ENCODE peak calls at places on chromosomes 7 and 10, in seven cellular contexts. P, I, R, K, F, H and O are unnamed samples.
A peak's percentile ranks its signal among the peaks of the same experiment; 100 is the strongest.

GRCh38 chr10:111595173-111595572 is 518.3 kb downstream of the ADRA2A start:
- DNase-seq in R (no peak), F (no peak), P (no peak), K (no peak), H (no peak), I (no peak), O (no peak)

GRCh38 chr7:80273327-80273726 is 138.7 kb downstream of the GNAI1 start:
- DNase-seq in H (no peak), K (no peak), R (no peak), P (no peak), F (no peak), I (no peak), O (no peak)

GRCh38 chr10:61721431-61721830 is 58.7 kb downstream of the CABCOCO1 start:
- DNase-seq in F (no peak), P (no peak), K (no peak), H (no peak), I (no peak), R (no peak), O (no peak)

GRCh38 chr7:83528925-83529423 is 120.0 kb downstream of the SEMA3E start:
- DNase-seq in F (no peak), R (no peak), H (no peak), P (no peak), K (no peak), I (no peak), O (no peak)

GRCh38 chr10:55550241-55550640 is 749.2 kb upstream of the PCDH15 start:
- DNase-seq in H (no peak), P (no peak), F (no peak), I (no peak), R (no peak), K (no peak), O (no peak)

GRCh38 chr10:124869941-124870340 is 68.3 kb downstream of the ABRAXAS2 start:
- DNase-seq in P (no peak), H (no peak), K (no peak), I (no peak), R (no peak), F (no peak), O (no peak)

GRCh38 chr7:92834661-92835139 is 1.7 kb downstream of the CDK6 start:
- DNase-seq in P (peak; percentile 36), H (no peak), R (peak; percentile 25), F (peak; percentile 20), K (peak; percentile 43), I (peak; percentile 41), O (peak; percentile 20)

GRCh38 chr7:43076606-43077005 is 35.8 kb upstream of the HECW1 start:
- DNase-seq in P (no peak), F (no peak), K (no peak), R (no peak), I (no peak), H (no peak), O (no peak)

GRCh38 chr10:61487506-61487905 is 34.3 kb upstream of the TMEM26 start:
- DNase-seq in H (no peak), R (no peak), P (no peak), K (no peak), I (no peak), F (no peak), O (no peak)

GRCh38 chr10:110852255-110852896 is 19.4 kb upstream of the PDCD4 start:
- DNase-seq in F (no peak), I (peak; percentile 71), H (no peak), R (peak; percentile 88), K (no peak), P (no peak), O (no peak)

GRCh38 chr7:101941481-101942383 is 124.3 kb downstream of the CUX1 start:
- DNase-seq in P (peak; percentile 73), I (peak; percentile 62), H (no peak), F (no peak), R (peak; percentile 45), K (no peak), O (no peak)

GRCh38 chr7:7517661-7518236 is 17.9 kb downstream of the COL28A1 start:
- DNase-seq in R (no peak), I (no peak), H (no peak), K (no peak), F (no peak), P (no peak), O (no peak)

GRCh38 chr10:14645239-14645960 is 129.3 kb downstream of the FAM107B start:
- DNase-seq in K (no peak), H (no peak), F (no peak), R (no peak), I (no peak), P (no peak), O (no peak)

GRCh38 chr7:64463636-64464375 is 99.1 kb downstream of the ZNF680 start:
- DNase-seq in P (no peak), I (no peak), R (peak; percentile 58), F (peak; percentile 74), H (peak; percentile 49), K (no peak), O (no peak)

GRCh38 chr10:12699258-12699700 is 302.2 kb downstream of the CCDC3 start:
- DNase-seq in K (no peak), I (no peak), H (no peak), R (peak; percentile 80), F (no peak), P (no peak), O (no peak)

GRCh38 chr7:155344618-155345433 is 47.1 kb downstream of the INSIG1 start:
- DNase-seq in I (peak; percentile 84), P (peak; percentile 67), H (peak; percentile 59), R (peak; percentile 73), K (peak; percentile 91), F (peak; percentile 84), O (peak; percentile 73)

GRCh38 chr10:44309939-44310761 is 74.7 kb downstream of the CXCL12 start:
- DNase-seq in I (no peak), P (no peak), K (no peak), H (no peak), R (no peak), F (no peak), O (no peak)

GRCh38 chr10:127338391-127339108 is 142.2 kb upstream of the INSYN2A start:
- DNase-seq in I (no peak), R (peak; percentile 8), H (no peak), K (no peak), F (no peak), P (no peak), O (no peak)

GRCh38 chr7:108434030-108434429 is 22.2 kb downstream of the NRCAM start:
- DNase-seq in I (no peak), H (no peak), P (no peak), K (no peak), F (no peak), R (peak; percentile 70), O (no peak)

GRCh38 chr10:131758062-131758941 is 142.5 kb upstream of the PPP2R2D start:
- DNase-seq in P (no peak), H (no peak), I (no peak), F (no peak), R (no peak), K (no peak), O (no peak)

GRCh38 chr10:123633106-123633505 is 33.0 kb upstream of the GPR26 start:
- DNase-seq in R (no peak), K (no peak), H (no peak), F (no peak), P (no peak), I (no peak), O (no peak)

GRCh38 chr10:28130267-28130666 is 131.4 kb upstream of the ODAD2 start:
- DNase-seq in F (no peak), I (no peak), P (no peak), H (no peak), K (no peak), R (no peak), O (no peak)

GRCh38 chr7:18364403-18364795 is 131.2 kb upstream of the HDAC9 start:
- DNase-seq in R (no peak), P (no peak), H (no peak), K (no peak), I (no peak), F (no peak), O (no peak)

DNA sequence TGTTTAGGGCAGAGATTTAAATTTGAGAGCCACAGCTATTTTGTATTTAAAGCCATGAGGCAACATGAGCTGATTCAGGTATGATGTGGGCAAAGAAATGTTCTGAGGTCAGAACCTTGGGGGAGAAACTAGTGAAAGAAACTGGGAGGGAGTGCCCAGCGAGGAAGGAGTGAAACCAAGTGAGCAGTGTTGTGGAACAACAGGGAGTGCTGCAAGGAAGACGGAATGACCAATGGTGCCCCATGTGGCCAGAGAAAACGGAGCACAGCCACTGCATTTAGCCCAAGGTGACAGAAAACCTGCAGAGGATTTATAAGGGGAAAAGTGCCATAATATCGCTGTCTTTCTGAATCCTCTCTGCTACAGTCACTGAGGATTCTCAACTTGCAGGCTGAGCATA is 777.2 kb downstream of the CCSER2 start:
- DNase-seq in K (peak; percentile 10), I (no peak), R (peak; percentile 13), P (no peak), F (no peak), H (no peak), O (no peak)
- TF ChIP-seq CTCF in K (no peak), I (no peak), R (peak; percentile 33), P (no peak), F (peak; percentile 10), H (no peak), O (no peak)

DNA sequence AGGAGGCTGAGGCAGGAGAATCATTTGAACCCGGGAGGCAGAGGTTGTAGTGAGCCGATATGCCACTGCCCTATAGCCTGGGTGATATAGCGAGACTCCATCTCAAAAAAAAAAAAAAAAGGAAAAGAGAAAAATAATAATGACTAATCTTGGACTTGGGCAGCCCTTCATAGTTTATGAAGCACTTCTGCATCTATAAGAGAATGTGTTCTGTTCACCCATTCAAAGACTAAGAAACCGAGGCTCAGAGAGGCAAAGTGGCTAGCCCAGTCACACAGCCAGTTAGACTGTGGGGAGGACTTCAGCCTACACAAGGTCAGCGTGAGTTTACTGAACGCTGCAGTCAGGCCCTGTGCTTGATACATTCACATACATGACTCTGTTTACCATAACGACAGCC is 46.9 kb downstream of the UNC5B start:
- DNase-seq in H (no peak), K (no peak), I (no peak), R (no peak), P (no peak), F (no peak), O (no peak)
- TF ChIP-seq CTCF in H (no peak), K (no peak), I (no peak), R (no peak), P (no peak), F (no peak), O (no peak)

GRCh38 chr7:44378744-44379143 is 53.4 kb upstream of the CAMK2B start:
- DNase-seq in H (no peak), P (no peak), I (no peak), R (no peak), F (no peak), K (no peak), O (no peak)
- TF ChIP-seq CTCF in H (no peak), P (no peak), I (no peak), R (no peak), F (no peak), K (no peak), O (no peak)

DNA sequence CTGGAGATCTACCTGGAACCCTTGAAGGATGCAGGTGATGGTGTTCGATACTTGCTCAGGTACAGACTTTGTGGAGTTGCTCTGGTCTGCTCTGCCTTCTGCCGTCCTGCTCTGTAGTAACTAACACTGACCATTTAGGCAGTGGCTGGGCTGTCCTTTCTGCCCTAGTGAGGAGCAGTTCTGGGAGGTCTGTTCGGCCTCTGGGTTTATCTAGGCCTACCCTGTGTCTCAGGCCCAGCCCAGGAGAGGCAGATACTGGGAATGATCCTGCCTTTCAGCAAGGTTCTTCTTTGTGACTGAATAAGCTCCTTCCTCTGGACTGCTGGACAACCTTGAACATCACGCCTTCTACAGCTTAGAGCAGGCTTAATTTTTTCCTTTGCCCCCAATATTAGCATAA is 1.7 kb downstream of the ZFYVE27 start:
- DNase-seq in K (no peak), P (no peak), R (no peak), H (no peak), F (no peak), I (no peak), O (no peak)
- TF ChIP-seq CTCF in K (no peak), P (no peak), R (no peak), H (no peak), F (no peak), I (no peak), O (no peak)